ENCODE peak calls at places on chromosome 14, in ten cellular contexts. D is fibroblast of pulmonary artery; K is CD8-positive, alpha-beta memory T cell; F is aorta; O is kidney epithelial cell; B is SK-N-MC; S is psoas muscle; M is AG04449; N is skeletal muscle cell; G is heart right ventricle. H is an unnamed sample.

GRCh38 chr14:45526715-45527549 is 273.9 kb upstream of the MIS18BP1 start:
- DNase-seq in F (peak), D (no peak), O (no peak), G (no peak), B (peak), K (no peak), M (no peak), S (no peak), N (no peak), H (no peak)

GRCh38 chr14:70096866-70097265 is 91.9 kb downstream of the SLC8A3 start:
- DNase-seq in M (no peak), N (no peak), B (no peak), D (peak), O (no peak), G (no peak), S (no peak), F (no peak), K (no peak), H (no peak)

GRCh38 chr14:101602466-101602840 is 41.2 kb downstream of the DIO3 start:
- DNase-seq in D (no peak), F (no peak), G (no peak), B (no peak), M (no peak), N (no peak), K (no peak), O (no peak), S (no peak), H (no peak)

GRCh38 chr14:100901391-100902183 is 1.9 kb downstream of the RTL1 start:
- DNase-seq in K (no peak), G (no peak), M (no peak), D (no peak), O (no peak), S (no peak), F (peak), B (no peak), N (no peak), H (no peak)

GRCh38 chr14:104372390-104373054 is 207.0 kb upstream of the C14orf180 start:
- DNase-seq in D (no peak), M (no peak), G (peak), O (no peak), N (no peak), K (no peak), B (no peak), F (no peak), S (no peak), H (no peak)

GRCh38 chr14:76772300-76773187 is 11.3 kb downstream of the VASH1 start:
- DNase-seq in F (peak), D (peak), M (no peak), O (no peak), N (peak), K (no peak), G (peak), B (no peak), S (peak), H (no peak)

GRCh38 chr14:65462411-65462810 is 49.9 kb downstream of the FUT8 start:
- DNase-seq in O (peak), K (no peak), G (no peak), S (no peak), N (peak), B (no peak), D (peak), F (no peak), M (peak), H (peak)

GRCh38 chr14:51844482-51844881 is 15.9 kb upstream of the GNG2 start:
- DNase-seq in M (no peak), K (no peak), N (no peak), B (no peak), S (no peak), O (no peak), D (no peak), F (no peak), G (no peak), H (no peak)

GRCh38 chr14:61662437-61663311 is 32.6 kb upstream of the HIF1A start:
- DNase-seq in D (peak), M (no peak), N (no peak), O (peak), K (peak), S (no peak), G (no peak), B (no peak), F (no peak), H (no peak)

GRCh38 chr14:65972891-65973290 is 513.3 kb upstream of the CCDC196 start:
- DNase-seq in G (no peak), D (peak), S (no peak), M (peak), B (no peak), O (no peak), F (no peak), K (no peak), N (peak), H (no peak)

GRCh38 chr14:64507376-64508156 is 3.0 kb downstream of the ZBTB1 start:
- DNase-seq in N (no peak), B (no peak), D (no peak), G (no peak), M (no peak), O (no peak), F (no peak), S (no peak), K (no peak), H (no peak)

GRCh38 chr14:81402123-81402495 is 2.0 kb upstream of the STON2 start:
- DNase-seq in K (no peak), N (peak), O (no peak), G (no peak), D (peak), F (no peak), M (no peak), S (no peak), B (no peak), H (no peak)

GRCh38 chr14:91311284-91311662 is 66.8 kb upstream of the GPR68 start:
- DNase-seq in D (no peak), G (no peak), K (peak), F (no peak), S (no peak), N (no peak), O (no peak), M (no peak), B (no peak), H (no peak)

DNA sequence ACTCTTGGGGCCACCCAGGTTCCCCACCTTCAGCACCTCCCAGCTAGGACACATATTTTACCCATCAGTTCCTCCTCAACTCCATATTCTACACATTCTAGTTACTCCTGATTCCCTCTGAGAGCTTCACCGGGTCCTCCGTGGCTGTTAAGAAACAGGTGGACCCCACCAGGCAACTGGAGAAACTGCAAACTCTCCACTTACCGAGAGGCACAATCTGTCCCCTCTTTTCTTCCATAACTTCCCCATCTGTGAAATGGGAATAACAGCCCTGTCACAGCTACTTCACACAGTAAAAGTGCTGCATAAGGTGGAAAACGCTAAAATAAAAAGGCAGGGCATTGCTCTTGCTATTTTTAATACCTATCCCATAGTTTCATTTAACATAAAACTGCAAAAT is 1.5 kb downstream of the SLC7A8 start:
- DNase-seq in S (no peak), M (no peak), O (no peak), F (no peak), N (no peak), G (no peak), B (no peak), D (no peak), K (no peak), H (no peak)
- H3K4me3 ChIP-seq in S (peak), M (no peak), O (peak), F (peak), N (no peak), G (peak), B (peak), D (peak), K (peak), H (peak)

DNA sequence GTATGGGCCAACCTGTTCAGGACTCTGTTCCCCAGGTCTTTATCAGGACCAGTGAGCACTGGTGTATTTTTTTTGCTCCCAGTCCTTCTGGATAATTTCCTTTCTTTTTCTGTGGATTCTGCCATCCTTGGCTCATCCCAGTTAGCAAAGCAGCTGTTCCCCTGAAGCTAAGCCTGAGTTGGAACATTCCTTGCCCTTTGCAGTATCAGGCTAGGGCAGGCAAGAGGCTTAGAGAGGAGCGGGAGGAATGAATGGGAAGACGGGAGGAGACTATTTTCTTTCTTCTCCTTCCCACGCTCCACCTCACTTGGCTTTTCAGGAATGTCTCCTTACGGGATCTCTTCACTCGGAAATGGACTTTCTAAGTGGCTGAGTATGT is 29.2 kb downstream of the ERG28 start:
- DNase-seq in O (no peak), B (no peak), N (peak), D (peak), F (no peak), K (no peak), S (no peak), M (no peak), G (no peak), H (no peak)
- H3K4me3 ChIP-seq in O (no peak), B (no peak), N (no peak), D (no peak), F (no peak), K (no peak), S (no peak), M (no peak), G (no peak), H (no peak)

GRCh38 chr14:54410215-54410614 is 13.4 kb downstream of the CDKN3 start:
- DNase-seq in S (no peak), N (no peak), D (no peak), G (no peak), F (no peak), K (no peak), M (no peak), B (no peak), O (no peak), H (no peak)
- H3K4me3 ChIP-seq in S (no peak), N (no peak), D (no peak), G (no peak), F (no peak), K (no peak), M (no peak), B (no peak), O (no peak), H (no peak)

GRCh38 chr14:89123851-89124250 is 293.2 kb downstream of the FOXN3 start:
- DNase-seq in B (no peak), M (no peak), N (no peak), S (no peak), D (no peak), F (no peak), G (no peak), O (no peak), K (no peak), H (no peak)

GRCh38 chr14:89126461-89126860 is 290.6 kb downstream of the FOXN3 start:
- DNase-seq in O (no peak), K (no peak), S (no peak), F (no peak), M (no peak), B (no peak), D (no peak), N (no peak), G (no peak), H (no peak)

GRCh38 chr14:89123215-89123614 is 293.8 kb downstream of the FOXN3 start:
- DNase-seq in M (no peak), N (no peak), G (no peak), D (no peak), K (no peak), B (no peak), O (no peak), S (no peak), F (no peak), H (no peak)

GRCh38 chr14:89121961-89122675 is 294.9 kb downstream of the FOXN3 start:
- DNase-seq in S (no peak), M (no peak), N (no peak), K (no peak), O (no peak), F (no peak), G (no peak), B (no peak), D (no peak), H (no peak)

DNA sequence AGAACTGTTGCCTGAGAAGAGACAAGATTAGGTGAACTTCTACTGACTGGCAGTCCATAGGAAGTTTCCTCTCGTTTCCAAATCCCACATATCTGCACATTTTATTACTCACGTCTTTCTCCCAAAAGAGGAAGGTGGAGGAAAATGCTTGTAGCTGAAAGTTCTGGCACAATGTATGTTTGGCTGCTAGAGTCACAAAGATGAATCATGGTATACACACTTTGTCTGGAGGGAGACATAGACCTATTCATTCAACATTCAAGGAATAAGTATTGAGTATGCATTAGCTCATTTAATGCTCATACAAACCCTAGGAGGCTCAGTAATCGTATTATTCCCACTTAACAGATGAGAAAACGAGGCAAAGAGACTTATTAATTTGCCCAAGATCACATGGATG is 291.8 kb downstream of the FOXN3 start:
- DNase-seq in M (no peak), F (no peak), B (no peak), N (no peak), K (no peak), O (no peak), S (no peak), D (no peak), G (no peak), H (no peak)
- H3K4me3 ChIP-seq in M (no peak), F (no peak), B (no peak), N (no peak), K (no peak), O (no peak), S (no peak), D (no peak), G (no peak), H (no peak)

GRCh38 chr14:68176687-68177086 is 357.1 kb downstream of the RAD51B start:
- DNase-seq in F (no peak), D (no peak), K (no peak), M (no peak), B (no peak), N (no peak), O (no peak), G (no peak), S (no peak), H (no peak)

GRCh38 chr14:68172216-68172615 is 352.6 kb downstream of the RAD51B start:
- DNase-seq in B (no peak), G (no peak), F (no peak), N (no peak), K (no peak), D (no peak), M (no peak), O (no peak), S (no peak), H (no peak)

GRCh38 chr14:68172664-68173063 is 353.1 kb downstream of the RAD51B start:
- DNase-seq in N (no peak), K (no peak), O (peak), D (no peak), B (no peak), F (no peak), S (no peak), M (no peak), G (no peak), H (peak)

GRCh38 chr14:68174446-68174845 is 354.9 kb downstream of the RAD51B start:
- DNase-seq in O (no peak), S (no peak), N (no peak), K (no peak), F (no peak), G (no peak), D (no peak), M (no peak), B (no peak), H (peak)

DNA sequence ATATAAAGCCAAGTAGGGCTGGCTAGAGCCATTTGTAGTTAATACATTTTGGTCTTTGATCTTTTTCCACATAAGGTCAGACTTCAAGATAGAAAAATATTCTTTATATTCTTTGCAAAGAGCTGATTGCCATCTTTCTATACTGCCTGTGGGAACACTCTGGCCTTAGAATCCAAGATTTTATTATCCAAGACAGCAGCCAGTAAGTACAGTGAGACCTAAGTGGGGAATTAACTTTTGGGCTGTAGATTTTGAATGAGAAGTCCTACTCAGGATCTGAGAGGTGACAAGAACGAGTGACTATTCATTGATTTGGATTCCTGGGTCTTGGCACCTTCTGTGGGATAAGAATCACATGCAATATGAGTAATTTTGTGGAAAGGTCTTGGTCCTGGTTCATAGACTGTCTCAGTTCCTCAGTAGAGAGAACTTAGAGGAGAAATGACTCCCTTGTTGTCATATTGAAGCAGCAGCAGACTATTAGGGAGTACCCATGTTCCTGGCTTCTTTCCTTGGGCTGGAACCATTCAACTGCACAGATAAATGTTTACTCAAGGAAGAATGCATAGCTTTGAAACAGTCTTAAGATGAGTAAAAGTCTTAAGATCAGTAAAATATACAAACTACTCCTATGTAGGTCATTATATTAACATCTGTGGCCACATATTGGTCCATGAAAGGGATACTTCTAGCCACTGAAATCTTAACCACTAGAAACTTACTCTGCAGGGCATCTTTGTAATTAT is 353.8 kb downstream of the RAD51B start:
- DNase-seq in M (peak), F (no peak), S (no peak), B (no peak), N (no peak), G (no peak), K (no peak), D (no peak), O (no peak), H (no peak)
- H3K4me3 ChIP-seq in M (no peak), F (no peak), S (no peak), B (no peak), N (no peak), G (no peak), K (no peak), D (no peak), O (no peak), H (no peak)

GRCh38 chr14:35332517-35333346 is 40.5 kb downstream of the PSMA6 start:
- DNase-seq in F (no peak), S (no peak), K (no peak), B (no peak), D (peak), G (no peak), N (no peak), O (no peak), M (no peak), H (no peak)
- H3K4me3 ChIP-seq in F (no peak), S (no peak), K (peak), B (no peak), D (no peak), G (no peak), N (no peak), O (no peak), M (no peak), H (no peak)

DNA sequence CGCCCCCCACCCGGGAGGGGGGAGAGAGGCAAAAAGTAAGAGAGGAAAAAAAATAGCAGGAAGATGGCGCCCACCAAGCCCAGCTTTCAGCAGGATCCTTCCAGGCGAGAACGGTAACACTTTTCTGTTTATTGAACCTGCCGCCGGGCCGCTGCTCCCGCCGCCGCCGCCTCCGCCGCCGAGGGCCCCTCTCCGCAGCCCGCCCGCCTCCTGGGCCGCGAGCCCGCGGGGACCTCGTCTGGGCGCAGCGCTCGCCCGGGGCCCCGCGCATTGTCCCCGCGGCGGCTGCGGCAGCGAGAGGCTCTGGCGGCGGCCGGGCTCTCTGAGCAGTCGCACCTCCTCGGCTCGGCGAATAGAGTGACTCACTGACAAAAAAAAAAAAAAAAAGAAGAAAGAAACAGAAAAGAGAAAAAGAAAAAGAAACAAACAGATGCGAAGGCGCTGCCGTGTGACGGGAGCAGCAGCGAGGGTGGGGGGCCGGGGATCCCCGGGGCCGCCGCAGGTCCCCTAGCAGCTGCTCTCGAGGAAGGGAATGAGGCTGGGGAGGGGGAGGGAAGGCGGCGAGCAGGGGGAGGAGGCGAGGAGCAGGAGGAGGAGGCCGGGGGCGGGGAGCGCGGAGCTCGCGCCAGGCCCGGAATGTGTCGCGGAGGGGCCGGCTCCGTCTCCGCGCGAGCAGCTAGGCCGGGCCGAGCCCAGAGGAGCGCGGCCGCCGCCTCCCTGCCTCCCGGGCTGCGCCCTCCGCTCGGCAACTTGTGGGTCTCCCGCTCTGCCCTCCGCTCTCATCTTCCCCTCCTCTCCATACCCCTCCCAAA is 781 bp downstream of the NPAS3 start:
- DNase-seq in G (peak), F (peak), D (peak), N (peak), O (no peak), B (no peak), K (no peak), S (peak), M (no peak), H (no peak)
- H3K4me3 ChIP-seq in G (peak), F (peak), D (peak), N (peak), O (peak), B (peak), K (no peak), S (peak), M (peak), H (peak)

H was measured in retinal pigment epithelial cell.